ENCODE peak calls at places on chromosomes 5 and 9, in nine cellular contexts. J is lung, U is cardiac muscle cell, T is adrenal gland, C is astrocyte of the spinal cord, Q is IMR-90, V is hepatocyte, G is fibroblast of lung, B is HCT116. D is an unnamed sample.

GRCh38 chr5:172502969-172503368 is 48.6 kb upstream of the SH3PXD2B start:
- DNase-seq in J (no peak), U (peak; percentile 37), T (no peak), C (no peak), Q (no peak), V (no peak), G (peak; percentile 8), B (no peak), D (no peak)

GRCh38 chr5:178249191-178249989 is 16.8 kb upstream of the PHYKPL start:
- DNase-seq in J (no peak), U (no peak), T (no peak), C (peak; percentile 47), Q (peak; percentile 48), V (no peak), G (peak; percentile 46), B (no peak), D (peak; percentile 70)

GRCh38 chr9:134218230-134218629 is 53.9 kb upstream of the RNU6ATAC start:
- DNase-seq in J (no peak), U (no peak), T (no peak), C (no peak), Q (no peak), V (no peak), G (no peak), B (no peak), D (no peak)

GRCh38 chr5:173016621-173017046 is 33.1 kb downstream of the ATP6V0E1 start:
- DNase-seq in J (no peak), U (peak; percentile 64), T (peak; percentile 70), C (peak; percentile 73), Q (peak; percentile 71), V (peak; percentile 47), G (peak; percentile 87), B (peak; percentile 79), D (peak; percentile 82)

GRCh38 chr5:40276426-40277102 is 403.2 kb upstream of the PTGER4 start:
- DNase-seq in J (no peak), U (no peak), T (no peak), C (no peak), Q (no peak), V (no peak), G (no peak), B (no peak), D (no peak)

GRCh38 chr5:158422653-158423505 is 563.9 kb upstream of the CLINT1 start:
- DNase-seq in J (no peak), U (no peak), T (no peak), C (no peak), Q (peak; percentile 20), V (no peak), G (no peak), B (no peak), D (no peak)

GRCh38 chr5:115415143-115415491 is 118.7 kb upstream of the CCDC112 start:
- DNase-seq in J (peak; percentile 91), U (peak; percentile 11), T (no peak), C (peak; percentile 76), Q (peak; percentile 82), V (peak; percentile 74), G (peak; percentile 87), B (peak; percentile 78), D (peak; percentile 86)

GRCh38 chr9:121529237-121529987 is 29.8 kb upstream of the GGTA1 start:
- DNase-seq in J (peak; percentile 77), U (no peak), T (peak; percentile 95), C (peak; percentile 96), Q (peak; percentile 99), V (peak; percentile 71), G (peak; percentile 94), B (no peak), D (peak; percentile 99)

GRCh38 chr9:107472581-107473335 is 16.8 kb downstream of the KLF4 start:
- DNase-seq in J (no peak), U (no peak), T (no peak), C (no peak), Q (no peak), V (no peak), G (no peak), B (no peak), D (no peak)

GRCh38 chr5:32462618-32463017 is 18.1 kb upstream of the ZFR start:
- DNase-seq in J (no peak), U (no peak), T (no peak), C (peak; percentile 30), Q (peak; percentile 71), V (no peak), G (peak; percentile 79), B (no peak), D (peak; percentile 58)

GRCh38 chr5:1884638-1885475 is 2.1 kb upstream of the IRX4 start:
- DNase-seq in J (no peak), U (no peak), T (no peak), C (no peak), Q (no peak), V (no peak), G (no peak), B (no peak), D (no peak)

GRCh38 chr9:96015876-96016686 is 140.6 kb downstream of the ERCC6L2 start:
- DNase-seq in J (no peak), U (no peak), T (no peak), C (peak; percentile 42), Q (peak; percentile 12), V (no peak), G (peak; percentile 73), B (no peak), D (no peak)

GRCh38 chr9:131697097-131697496 is 42.8 kb downstream of the RAPGEF1 start:
- DNase-seq in J (no peak), U (peak; percentile 13), T (peak; percentile 89), C (peak; percentile 59), Q (peak; percentile 61), V (no peak), G (peak; percentile 51), B (no peak), D (peak; percentile 55)
- TF ChIP-seq CTCF in J (no peak), U (peak; percentile 19), T (peak; percentile 44), C (peak; percentile 36), Q (peak; percentile 29), V (no peak), G (peak; percentile 29), B (no peak), D (peak; percentile 15)

GRCh38 chr9:113912816-113913215 is 36.7 kb downstream of the ZNF618 start:
- DNase-seq in J (no peak), U (peak; percentile 30), T (peak; percentile 76), C (no peak), Q (no peak), V (peak; percentile 19), G (no peak), B (no peak), D (no peak)

GRCh38 chr9:113913426-113914195 is 37.5 kb downstream of the ZNF618 start:
- DNase-seq in J (no peak), U (no peak), T (peak; percentile 47), C (peak; percentile 25), Q (peak; percentile 28), V (no peak), G (no peak), B (no peak), D (no peak)

GRCh38 chr9:113909421-113909820 is 33.3 kb downstream of the ZNF618 start:
- DNase-seq in J (no peak), U (no peak), T (no peak), C (no peak), Q (no peak), V (no peak), G (no peak), B (no peak), D (no peak)

GRCh38 chr9:113910036-113910639 is 34.0 kb downstream of the ZNF618 start:
- DNase-seq in J (no peak), U (no peak), T (no peak), C (no peak), Q (no peak), V (peak; percentile 31), G (no peak), B (no peak), D (no peak)

DNA sequence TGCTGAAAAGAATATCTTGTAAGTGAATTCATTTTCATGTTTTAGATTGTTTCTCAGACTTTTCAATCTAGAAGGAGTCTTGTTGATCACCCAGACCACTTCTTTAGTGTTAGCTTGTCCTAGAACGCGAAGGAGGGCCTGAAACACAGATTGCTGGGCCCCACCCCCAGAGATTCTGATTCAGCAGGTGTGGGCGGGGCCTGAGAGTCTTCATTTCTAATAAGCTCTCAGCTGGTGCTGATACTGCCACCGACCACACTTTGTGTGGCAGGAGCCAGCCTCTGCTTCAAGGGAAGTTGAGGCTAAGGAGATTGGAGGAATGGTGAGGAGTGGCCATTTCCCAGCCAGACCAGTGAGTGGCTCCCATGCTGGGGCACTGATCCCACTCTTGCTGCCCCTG is 35.7 kb downstream of the ZNF618 start:
- DNase-seq in J (no peak), U (no peak), T (no peak), C (no peak), Q (no peak), V (no peak), G (no peak), B (no peak), D (no peak)
- TF ChIP-seq CTCF in J (no peak), U (no peak), T (no peak), C (no peak), Q (no peak), V (no peak), G (no peak), B (no peak), D (no peak)

DNA sequence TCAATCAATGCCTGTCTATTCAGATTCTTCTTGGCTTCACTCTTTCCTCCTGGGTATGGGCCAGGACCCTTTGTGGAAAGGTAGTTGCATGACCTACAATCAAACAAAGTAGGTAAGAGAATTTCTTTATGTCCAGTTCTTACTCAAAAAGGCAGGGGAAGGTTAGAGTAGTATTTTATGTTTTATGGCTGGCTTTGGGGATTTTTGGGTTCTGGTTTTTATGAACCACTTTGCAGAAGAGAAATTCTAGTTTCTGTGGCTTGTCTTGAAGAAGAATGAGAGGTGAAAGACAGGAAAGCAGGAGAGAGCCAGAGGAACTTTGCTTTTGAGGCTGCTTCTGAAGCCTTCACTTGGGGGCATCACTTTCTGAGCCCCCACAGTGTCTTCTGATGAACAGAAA is 14.7 kb upstream of the CRHBP start:
- DNase-seq in J (no peak), U (no peak), T (no peak), C (no peak), Q (no peak), V (no peak), G (no peak), B (no peak), D (no peak)
- TF ChIP-seq CTCF in J (no peak), U (no peak), T (no peak), C (no peak), Q (no peak), V (no peak), G (no peak), B (no peak), D (no peak)

GRCh38 chr5:138466058-138466899 is 1.0 kb downstream of the EGR1 start:
- DNase-seq in J (peak; percentile 40), U (no peak), T (peak; percentile 46), C (peak; percentile 22), Q (peak; percentile 39), V (peak; percentile 60), G (peak; percentile 36), B (no peak), D (peak; percentile 38)

GRCh38 chr5:138465288-138466057 is at the start of gene EGR1:
- DNase-seq in J (peak; percentile 96), U (peak; percentile 96), T (peak; percentile 95), C (peak; percentile 97), Q (peak; percentile 94), V (peak; percentile 96), G (peak; percentile 91), B (peak; percentile 85), D (peak; percentile 97)

GRCh38 chr5:138463335-138464017 is 1.8 kb upstream of the EGR1 start:
- DNase-seq in J (no peak), U (no peak), T (peak; percentile 69), C (no peak), Q (no peak), V (peak; percentile 49), G (no peak), B (no peak), D (no peak)

GRCh38 chr5:138464388-138465287 is 641 bp upstream of the EGR1 start:
- DNase-seq in J (peak; percentile 97), U (peak; percentile 99), T (peak; percentile 99), C (peak; percentile 99), Q (peak; percentile 98), V (peak; percentile 99), G (peak; percentile 97), B (peak; percentile 98), D (peak; percentile 99)

GRCh38 chr5:138464018-138464387 is 1.3 kb upstream of the EGR1 start:
- DNase-seq in J (peak; percentile 94), U (peak; percentile 97), T (peak; percentile 96), C (peak; percentile 96), Q (peak; percentile 93), V (peak; percentile 99), G (peak; percentile 93), B (peak; percentile 81), D (peak; percentile 98)
- TF ChIP-seq CTCF in J (peak; percentile 51), U (peak; percentile 83), T (peak; percentile 95), C (peak; percentile 72), Q (no peak), V (peak; percentile 89), G (peak; percentile 56), B (peak; percentile 77), D (peak; percentile 63)

D was measured in cardiac fibroblast.